ENCODE peak calls at places on chromosome 6, in five cellular contexts. One of them, this sample, is unnamed.

GRCh38 chr6:6681443-6681842 is 92.9 kb downstream of the LY86 start:
- DNase-seq in endothelial cell: no peak
- DNase-seq in iris pigment epithelial cell: no peak
- DNase-seq in colonic mucosa: no peak
- DNase-seq in Calu3: no peak
- DNase-seq in this sample: no peak

GRCh38 chr6:51509597-51509996 is 577.8 kb downstream of the PKHD1 start:
- DNase-seq in endothelial cell: no peak
- DNase-seq in iris pigment epithelial cell: no peak
- DNase-seq in colonic mucosa: no peak
- DNase-seq in Calu3: no peak
- DNase-seq in this sample: no peak

GRCh38 chr6:25717856-25718740 is 36.4 kb upstream of the SLC17A4 start:
- DNase-seq in endothelial cell: peak; percentile 17
- DNase-seq in iris pigment epithelial cell: peak; percentile 27
- DNase-seq in colonic mucosa: no peak
- DNase-seq in Calu3: peak; percentile 59
- DNase-seq in this sample: no peak

GRCh38 chr6:111342913-111343312 is 140.1 kb downstream of the REV3L start:
- DNase-seq in endothelial cell: no peak
- DNase-seq in iris pigment epithelial cell: peak; percentile 54
- DNase-seq in colonic mucosa: no peak
- DNase-seq in Calu3: no peak
- DNase-seq in this sample: no peak

GRCh38 chr6:30234361-30234760 is 21.2 kb upstream of the TRIM26 start:
- DNase-seq in endothelial cell: no peak
- DNase-seq in iris pigment epithelial cell: peak; percentile 19
- DNase-seq in colonic mucosa: no peak
- DNase-seq in Calu3: no peak
- DNase-seq in this sample: no peak

GRCh38 chr6:123127807-123128206 is 131.8 kb downstream of the CLVS2 start:
- DNase-seq in endothelial cell: no peak
- DNase-seq in iris pigment epithelial cell: no peak
- DNase-seq in colonic mucosa: no peak
- DNase-seq in Calu3: no peak
- DNase-seq in this sample: no peak

GRCh38 chr6:142874676-142875075 is 70.3 kb downstream of the HIVEP2 start:
- DNase-seq in endothelial cell: no peak
- DNase-seq in iris pigment epithelial cell: no peak
- DNase-seq in colonic mucosa: no peak
- DNase-seq in Calu3: no peak
- DNase-seq in this sample: no peak

GRCh38 chr6:149499066-149499465 is 14.3 kb upstream of the ZC3H12D start:
- DNase-seq in endothelial cell: no peak
- DNase-seq in iris pigment epithelial cell: peak; percentile 96
- DNase-seq in colonic mucosa: peak; percentile 45
- DNase-seq in Calu3: no peak
- DNase-seq in this sample: no peak

GRCh38 chr6:111888928-111889696 is 15.9 kb upstream of the FYN start:
- DNase-seq in endothelial cell: peak; percentile 39
- DNase-seq in iris pigment epithelial cell: peak; percentile 40
- DNase-seq in colonic mucosa: no peak
- DNase-seq in Calu3: no peak
- DNase-seq in this sample: peak; percentile 10

GRCh38 chr6:6976193-6976592 is 131.6 kb upstream of the RREB1 start:
- DNase-seq in endothelial cell: no peak
- DNase-seq in iris pigment epithelial cell: no peak
- DNase-seq in colonic mucosa: no peak
- DNase-seq in Calu3: no peak
- DNase-seq in this sample: no peak

GRCh38 chr6:107386340-107386739 is 73.0 kb downstream of the PDSS2 start:
- DNase-seq in endothelial cell: no peak
- DNase-seq in iris pigment epithelial cell: peak; percentile 58
- DNase-seq in colonic mucosa: no peak
- DNase-seq in Calu3: no peak
- DNase-seq in this sample: no peak